ENCODE peak calls at places on chromosome 5, in eight cellular contexts. S, W, O, P, B, A, Z and C are unnamed samples.

GRCh38 chr5:80008945-80009344 is 17.9 kb upstream of the MTX3 start:
- DNase-seq in S (no peak), W (no peak), O (no peak), P (no peak), B (no peak), A (no peak), Z (no peak), C (no peak)

GRCh38 chr5:14417232-14417730 is 164.3 kb upstream of the OTULINL start:
- DNase-seq in S (no peak), W (no peak), O (peak), P (no peak), B (no peak), A (peak), Z (no peak), C (no peak)

GRCh38 chr5:62896121-62896893 is 317.7 kb downstream of the LRRC70 start:
- DNase-seq in S (no peak), W (no peak), O (no peak), P (no peak), B (no peak), A (no peak), Z (no peak), C (no peak)

GRCh38 chr5:124162782-124163532 is 583.5 kb downstream of the ZNF608 start:
- DNase-seq in S (no peak), W (no peak), O (no peak), P (no peak), B (no peak), A (peak), Z (peak), C (peak)

GRCh38 chr5:170745481-170746061 is 38.0 kb upstream of the GABRP start:
- DNase-seq in S (peak), W (no peak), O (peak), P (no peak), B (no peak), A (no peak), Z (no peak), C (peak)

GRCh38 chr5:93401844-93402243 is 179.2 kb downstream of the NR2F1-AS1 start:
- DNase-seq in S (no peak), W (no peak), O (no peak), P (no peak), B (no peak), A (no peak), Z (no peak), C (no peak)

GRCh38 chr5:72433520-72433919 is 73.7 kb downstream of the ZNF366 start:
- DNase-seq in S (no peak), W (no peak), O (no peak), P (no peak), B (no peak), A (no peak), Z (no peak), C (no peak)

GRCh38 chr5:117084052-117084451 is 509.4 kb upstream of the SEMA6A start:
- DNase-seq in S (no peak), W (no peak), O (no peak), P (no peak), B (no peak), A (no peak), Z (no peak), C (no peak)

GRCh38 chr5:73446631-73447233 is 1.8 kb downstream of the FOXD1 start:
- DNase-seq in S (no peak), W (no peak), O (no peak), P (no peak), B (no peak), A (no peak), Z (no peak), C (peak)

GRCh38 chr5:150149618-150150017 is 6.0 kb downstream of the PDGFRB start:
- DNase-seq in S (no peak), W (no peak), O (no peak), P (no peak), B (no peak), A (no peak), Z (no peak), C (no peak)

GRCh38 chr5:98110791-98111190 is 662.7 kb upstream of the RGMB start:
- DNase-seq in S (no peak), W (no peak), O (no peak), P (no peak), B (no peak), A (peak), Z (no peak), C (no peak)

GRCh38 chr5:95027151-95027721 is 257.7 kb downstream of the MCTP1 start:
- DNase-seq in S (no peak), W (no peak), O (no peak), P (no peak), B (no peak), A (no peak), Z (no peak), C (no peak)

GRCh38 chr5:173564106-173564505 is 52.3 kb downstream of the BOD1 start:
- DNase-seq in S (no peak), W (no peak), O (no peak), P (no peak), B (no peak), A (no peak), Z (no peak), C (no peak)

GRCh38 chr5:52269395-52269794 is 518.3 kb upstream of the ITGA1 start:
- DNase-seq in S (no peak), W (no peak), O (no peak), P (no peak), B (no peak), A (no peak), Z (no peak), C (no peak)

GRCh38 chr5:77637170-77638074 is 1.1 kb downstream of the OTP start:
- DNase-seq in S (peak), W (no peak), O (no peak), P (no peak), B (no peak), A (no peak), Z (no peak), C (no peak)

GRCh38 chr5:1525624-1525985 is 1.8 kb upstream of the LPCAT1 start:
- DNase-seq in S (no peak), W (no peak), O (no peak), P (no peak), B (no peak), A (no peak), Z (peak), C (no peak)

GRCh38 chr5:139443766-139444473 is 4.6 kb upstream of the DNAJC18 start:
- DNase-seq in S (no peak), W (no peak), O (peak), P (no peak), B (no peak), A (peak), Z (no peak), C (no peak)

GRCh38 chr5:112014771-112015170 is 257.8 kb upstream of the NREP start:
- DNase-seq in S (no peak), W (no peak), O (no peak), P (no peak), B (no peak), A (no peak), Z (no peak), C (no peak)

GRCh38 chr5:111224561-111224989 is 391 bp downstream of the CAMK4 start:
- DNase-seq in S (no peak), W (peak), O (no peak), P (no peak), B (peak), A (no peak), Z (no peak), C (no peak)